ENCODE peak calls at places on chromosome 10, in nine cellular contexts. One of them, this sample, is unnamed.

GRCh38 chr10:15817407-15818046 is 42.8 kb downstream of the MINDY3 start:
- DNase-seq in SW480: no peak
- DNase-seq in GM04504: no peak
- DNase-seq in stimulated activated naive B cell treated with anti-CD40 and anti-IgM and Interleukin-4, amounts not matched to agents 10 μg/mL and 1 μg/mL and 100 μg/mL, for 72 hours: no peak
- DNase-seq in sciatic nerve: no peak
- DNase-seq in globus pallidus: no peak
- DNase-seq in occipital lobe: no peak
- DNase-seq in activated naive CD8-positive, alpha-beta T cell treated with anti-CD3 and anti-CD28 coated beads, Interleukin-2, amount 50 U/mL, for 24 hours: no peak
- DNase-seq in EL: no peak
- DNase-seq in this sample: no peak

GRCh38 chr10:66931949-66932343 is 6.1 kb downstream of the LRRTM3 start:
- DNase-seq in SW480: no peak
- DNase-seq in GM04504: no peak
- DNase-seq in stimulated activated naive B cell treated with anti-CD40 and anti-IgM and Interleukin-4, amounts not matched to agents 10 μg/mL and 1 μg/mL and 100 μg/mL, for 72 hours: no peak
- DNase-seq in sciatic nerve: no peak
- DNase-seq in globus pallidus: peak; percentile 85
- DNase-seq in occipital lobe: peak; percentile 17
- DNase-seq in activated naive CD8-positive, alpha-beta T cell treated with anti-CD3 and anti-CD28 coated beads, Interleukin-2, amount 50 U/mL, for 24 hours: no peak
- DNase-seq in EL: no peak
- DNase-seq in this sample: no peak

GRCh38 chr10:130188195-130189175 is 52.3 kb downstream of the GLRX3 start:
- DNase-seq in SW480: no peak
- DNase-seq in GM04504: no peak
- DNase-seq in stimulated activated naive B cell treated with anti-CD40 and anti-IgM and Interleukin-4, amounts not matched to agents 10 μg/mL and 1 μg/mL and 100 μg/mL, for 72 hours: no peak
- DNase-seq in sciatic nerve: no peak
- DNase-seq in globus pallidus: no peak
- DNase-seq in occipital lobe: no peak
- DNase-seq in activated naive CD8-positive, alpha-beta T cell treated with anti-CD3 and anti-CD28 coated beads, Interleukin-2, amount 50 U/mL, for 24 hours: no peak
- DNase-seq in EL: no peak
- DNase-seq in this sample: no peak

GRCh38 chr10:114477285-114477684 is 73.0 kb upstream of the AFAP1L2 start:
- DNase-seq in SW480: no peak
- DNase-seq in GM04504: no peak
- DNase-seq in stimulated activated naive B cell treated with anti-CD40 and anti-IgM and Interleukin-4, amounts not matched to agents 10 μg/mL and 1 μg/mL and 100 μg/mL, for 72 hours: no peak
- DNase-seq in sciatic nerve: peak; percentile 64
- DNase-seq in globus pallidus: no peak
- DNase-seq in occipital lobe: no peak
- DNase-seq in activated naive CD8-positive, alpha-beta T cell treated with anti-CD3 and anti-CD28 coated beads, Interleukin-2, amount 50 U/mL, for 24 hours: no peak
- DNase-seq in EL: no peak
- DNase-seq in this sample: no peak

GRCh38 chr10:123553810-123554430 is 112.2 kb upstream of the GPR26 start:
- DNase-seq in SW480: no peak
- DNase-seq in GM04504: no peak
- DNase-seq in stimulated activated naive B cell treated with anti-CD40 and anti-IgM and Interleukin-4, amounts not matched to agents 10 μg/mL and 1 μg/mL and 100 μg/mL, for 72 hours: no peak
- DNase-seq in sciatic nerve: no peak
- DNase-seq in globus pallidus: no peak
- DNase-seq in occipital lobe: no peak
- DNase-seq in activated naive CD8-positive, alpha-beta T cell treated with anti-CD3 and anti-CD28 coated beads, Interleukin-2, amount 50 U/mL, for 24 hours: no peak
- DNase-seq in EL: no peak
- DNase-seq in this sample: no peak

GRCh38 chr10:59674211-59674836 is 35.3 kb downstream of the SLC16A9 start:
- DNase-seq in SW480: peak; percentile 5
- DNase-seq in GM04504: peak; percentile 44
- DNase-seq in stimulated activated naive B cell treated with anti-CD40 and anti-IgM and Interleukin-4, amounts not matched to agents 10 μg/mL and 1 μg/mL and 100 μg/mL, for 72 hours: no peak
- DNase-seq in sciatic nerve: no peak
- DNase-seq in globus pallidus: no peak
- DNase-seq in occipital lobe: no peak
- DNase-seq in activated naive CD8-positive, alpha-beta T cell treated with anti-CD3 and anti-CD28 coated beads, Interleukin-2, amount 50 U/mL, for 24 hours: no peak
- DNase-seq in EL: peak; percentile 43
- DNase-seq in this sample: no peak

GRCh38 chr10:127948791-127949190 is 41.9 kb downstream of the PTPRE start:
- DNase-seq in SW480: no peak
- DNase-seq in GM04504: no peak
- DNase-seq in stimulated activated naive B cell treated with anti-CD40 and anti-IgM and Interleukin-4, amounts not matched to agents 10 μg/mL and 1 μg/mL and 100 μg/mL, for 72 hours: no peak
- DNase-seq in sciatic nerve: no peak
- DNase-seq in globus pallidus: no peak
- DNase-seq in occipital lobe: no peak
- DNase-seq in activated naive CD8-positive, alpha-beta T cell treated with anti-CD3 and anti-CD28 coated beads, Interleukin-2, amount 50 U/mL, for 24 hours: no peak
- DNase-seq in EL: no peak
- DNase-seq in this sample: no peak

GRCh38 chr10:101693701-101694055 is 1.3 kb downstream of the FBXW4 start:
- DNase-seq in SW480: peak; percentile 40
- DNase-seq in GM04504: no peak
- DNase-seq in stimulated activated naive B cell treated with anti-CD40 and anti-IgM and Interleukin-4, amounts not matched to agents 10 μg/mL and 1 μg/mL and 100 μg/mL, for 72 hours: no peak
- DNase-seq in sciatic nerve: no peak
- DNase-seq in globus pallidus: no peak
- DNase-seq in occipital lobe: peak; percentile 30
- DNase-seq in activated naive CD8-positive, alpha-beta T cell treated with anti-CD3 and anti-CD28 coated beads, Interleukin-2, amount 50 U/mL, for 24 hours: peak; percentile 20
- DNase-seq in EL: no peak
- DNase-seq in this sample: no peak

GRCh38 chr10:100008142-100008522 is 1.6 kb downstream of the DNMBP start:
- DNase-seq in SW480: no peak
- DNase-seq in GM04504: no peak
- DNase-seq in stimulated activated naive B cell treated with anti-CD40 and anti-IgM and Interleukin-4, amounts not matched to agents 10 μg/mL and 1 μg/mL and 100 μg/mL, for 72 hours: no peak
- DNase-seq in sciatic nerve: no peak
- DNase-seq in globus pallidus: no peak
- DNase-seq in occipital lobe: no peak
- DNase-seq in activated naive CD8-positive, alpha-beta T cell treated with anti-CD3 and anti-CD28 coated beads, Interleukin-2, amount 50 U/mL, for 24 hours: no peak
- DNase-seq in EL: peak; percentile 49
- DNase-seq in this sample: no peak

GRCh38 chr10:110567201-110568054 is at the start of gene SMC3:
- DNase-seq in SW480: peak; percentile 92
- DNase-seq in GM04504: peak; percentile 89
- DNase-seq in stimulated activated naive B cell treated with anti-CD40 and anti-IgM and Interleukin-4, amounts not matched to agents 10 μg/mL and 1 μg/mL and 100 μg/mL, for 72 hours: peak; percentile 87
- DNase-seq in sciatic nerve: peak; percentile 94
- DNase-seq in globus pallidus: peak; percentile 89
- DNase-seq in occipital lobe: peak; percentile 89
- DNase-seq in activated naive CD8-positive, alpha-beta T cell treated with anti-CD3 and anti-CD28 coated beads, Interleukin-2, amount 50 U/mL, for 24 hours: peak; percentile 94
- DNase-seq in EL: peak; percentile 98
- DNase-seq in this sample: peak; percentile 95

GRCh38 chr10:17201165-17202013 is at the start of gene TRDMT1:
- DNase-seq in SW480: peak; percentile 85
- DNase-seq in GM04504: peak; percentile 80
- DNase-seq in stimulated activated naive B cell treated with anti-CD40 and anti-IgM and Interleukin-4, amounts not matched to agents 10 μg/mL and 1 μg/mL and 100 μg/mL, for 72 hours: peak; percentile 79
- DNase-seq in sciatic nerve: peak; percentile 93
- DNase-seq in globus pallidus: peak; percentile 85
- DNase-seq in occipital lobe: peak; percentile 85
- DNase-seq in activated naive CD8-positive, alpha-beta T cell treated with anti-CD3 and anti-CD28 coated beads, Interleukin-2, amount 50 U/mL, for 24 hours: peak; percentile 83
- DNase-seq in EL: peak; percentile 93
- DNase-seq in this sample: peak; percentile 89